ENCODE peak calls at places on chromosome 21, in five cellular contexts. U is fibroblast of mammary gland, V is mucosa of descending colon, C is heart left ventricle, R is heart right ventricle. S is an unnamed sample.

GRCh38 chr21:22885079-22885478 is 1886.9 kb downstream of the NCAM2 start:
- DNase-seq in U (no peak), C (no peak), V (no peak), R (no peak), S (no peak)

GRCh38 chr21:46294647-46295176 is 8.6 kb downstream of the YBEY start:
- DNase-seq in C (peak), U (peak), V (no peak), R (no peak), S (peak)

GRCh38 chr21:33058468-33059318 is 11.2 kb upstream of the OLIG1 start:
- DNase-seq in R (peak), U (no peak), C (peak), V (no peak), S (no peak)

GRCh38 chr21:45412491-45412890 is 7.5 kb downstream of the COL18A1 start:
- DNase-seq in U (no peak), C (peak), R (no peak), V (no peak), S (no peak)

GRCh38 chr21:28150778-28151177 is 841.9 kb downstream of the LTN1 start:
- DNase-seq in R (no peak), C (no peak), U (no peak), V (no peak), S (no peak)

GRCh38 chr21:36783612-36784383 is 84.9 kb downstream of the SIM2 start:
- DNase-seq in U (peak), R (no peak), C (no peak), V (no peak), S (peak)

GRCh38 chr21:41647806-41648561 is 118.9 kb downstream of the RIPK4 start:
- DNase-seq in U (no peak), R (no peak), C (no peak), V (no peak), S (no peak)

GRCh38 chr21:42466700-42467612 is 29.1 kb downstream of the RSPH1 start:
- DNase-seq in V (peak), U (no peak), R (no peak), C (no peak), S (no peak)

GRCh38 chr21:46092811-46093667 is 4.9 kb upstream of the COL6A2 start:
- DNase-seq in R (no peak), V (no peak), C (peak), U (peak), S (no peak)

GRCh38 chr21:41965045-41965444 is 11.2 kb upstream of the C2CD2 start:
- DNase-seq in R (no peak), U (no peak), C (no peak), V (no peak), S (no peak)

GRCh38 chr21:46091118-46091517 is 6.8 kb upstream of the COL6A2 start:
- DNase-seq in C (peak), V (no peak), U (no peak), R (no peak), S (no peak)

GRCh38 chr21:14591882-14592281 is 45.8 kb upstream of the SAMSN1 start:
- DNase-seq in R (no peak), C (no peak), U (peak), V (no peak), S (no peak)

GRCh38 chr21:45339430-45340405 is 52.0 kb upstream of the POFUT2 start:
- DNase-seq in U (no peak), C (peak), V (no peak), R (peak), S (no peak)

GRCh38 chr21:16534408-16535099 is 804.8 kb downstream of the USP25 start:
- DNase-seq in V (no peak), U (peak), R (peak), C (peak), S (peak)
- TF ChIP-seq CTCF in V (no peak), U (no peak), R (no peak), C (no peak), S (no peak)

GRCh38 chr21:39175154-39175553 is 8.1 kb downstream of the PSMG1 start:
- DNase-seq in V (no peak), R (no peak), C (no peak), U (peak), S (no peak)
- TF ChIP-seq CTCF in V (peak), R (peak), C (peak), U (peak), S (peak)

GRCh38 chr21:44012474-44013379 is 618 bp downstream of the TRAPPC10 start:
- DNase-seq in U (no peak), V (peak), C (peak), R (peak), S (no peak)
- TF ChIP-seq CTCF in U (no peak), V (no peak), C (peak), R (no peak), S (peak)

DNA sequence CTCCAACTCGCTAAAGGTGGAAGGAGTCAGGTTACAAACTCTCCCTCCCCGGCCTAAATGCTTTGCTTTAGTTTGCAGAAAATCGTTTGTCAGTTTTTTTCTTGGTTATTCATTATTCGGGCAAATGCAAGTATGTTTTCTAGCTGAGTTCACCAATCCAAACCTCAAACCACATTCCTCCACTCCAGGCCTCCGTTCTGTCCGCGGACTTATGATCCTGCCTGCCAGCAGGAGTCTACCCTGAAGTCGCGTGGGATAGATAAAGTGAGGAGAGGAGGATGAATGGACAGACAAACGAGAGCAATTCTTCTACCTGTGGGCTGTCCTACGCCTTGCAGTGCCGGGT is 1.3 kb downstream of the ADAMTS1 start:
- DNase-seq in V (peak), R (no peak), C (no peak), U (peak), S (peak)
- TF ChIP-seq CTCF in V (no peak), R (no peak), C (no peak), U (peak), S (no peak)

DNA sequence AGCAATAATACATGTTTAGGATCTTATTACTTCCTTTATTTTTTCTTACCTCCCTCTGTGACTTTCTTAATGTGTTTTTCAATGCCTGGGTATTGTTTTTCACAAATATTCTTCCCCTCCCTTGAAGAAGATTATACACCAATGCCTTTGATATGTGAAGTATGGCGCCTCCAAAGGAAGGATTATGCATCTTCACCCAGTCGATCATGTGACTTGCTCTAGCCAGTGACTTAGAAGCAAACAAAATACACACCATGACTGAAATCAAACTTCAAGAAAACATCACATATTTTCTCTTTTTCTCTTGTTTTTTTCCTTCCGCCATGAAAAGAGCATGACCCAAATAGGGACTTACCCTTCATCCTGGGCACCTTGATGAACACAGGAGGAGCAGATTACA is 297.1 kb downstream of the NCAM2 start:
- DNase-seq in U (no peak), C (no peak), R (no peak), V (no peak), S (no peak)
- TF ChIP-seq CTCF in U (no peak), C (no peak), R (no peak), V (no peak), S (peak)

GRCh38 chr21:16592399-16592798 is 862.6 kb downstream of the USP25 start:
- DNase-seq in R (no peak), C (no peak), V (no peak), U (peak), S (no peak)

GRCh38 chr21:16594191-16594590 is 864.4 kb downstream of the USP25 start:
- DNase-seq in V (no peak), U (peak), R (no peak), C (no peak), S (no peak)

DNA sequence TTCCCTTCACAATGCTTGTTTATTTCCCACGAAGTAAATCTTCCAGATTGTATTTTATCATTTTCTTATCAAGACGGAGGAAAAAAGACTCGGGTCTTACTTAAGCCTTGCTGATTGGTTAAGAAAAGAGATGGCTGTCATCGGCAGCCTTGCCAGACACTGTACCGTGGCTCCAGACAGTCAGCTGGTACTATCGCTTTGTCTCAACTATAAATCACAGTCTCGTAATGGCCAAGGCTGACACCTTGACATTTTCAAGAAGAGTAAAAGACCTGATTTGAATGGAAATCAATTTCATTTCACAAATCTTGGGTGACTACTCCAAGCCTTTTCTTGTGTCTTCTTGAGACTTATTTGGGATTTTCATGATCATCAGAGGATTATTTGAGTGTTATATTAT is 868.0 kb downstream of the USP25 start:
- DNase-seq in C (no peak), U (no peak), V (no peak), R (no peak), S (no peak)
- TF ChIP-seq CTCF in C (no peak), U (no peak), V (no peak), R (no peak), S (no peak)

GRCh38 chr21:31872452-31873274 is at the start of gene HUNK:
- DNase-seq in R (peak), C (no peak), V (peak), U (peak), S (no peak)

GRCh38 chr21:31873275-31873695 is 465 bp downstream of the HUNK start:
- DNase-seq in U (no peak), C (no peak), R (peak), V (peak), S (no peak)

GRCh38 chr21:31875424-31876097 is 2.7 kb downstream of the HUNK start:
- DNase-seq in C (no peak), V (no peak), U (no peak), R (no peak), S (no peak)

GRCh38 chr21:31874817-31875216 is 2.0 kb downstream of the HUNK start:
- DNase-seq in C (no peak), R (no peak), V (peak), U (no peak), S (no peak)

DNA sequence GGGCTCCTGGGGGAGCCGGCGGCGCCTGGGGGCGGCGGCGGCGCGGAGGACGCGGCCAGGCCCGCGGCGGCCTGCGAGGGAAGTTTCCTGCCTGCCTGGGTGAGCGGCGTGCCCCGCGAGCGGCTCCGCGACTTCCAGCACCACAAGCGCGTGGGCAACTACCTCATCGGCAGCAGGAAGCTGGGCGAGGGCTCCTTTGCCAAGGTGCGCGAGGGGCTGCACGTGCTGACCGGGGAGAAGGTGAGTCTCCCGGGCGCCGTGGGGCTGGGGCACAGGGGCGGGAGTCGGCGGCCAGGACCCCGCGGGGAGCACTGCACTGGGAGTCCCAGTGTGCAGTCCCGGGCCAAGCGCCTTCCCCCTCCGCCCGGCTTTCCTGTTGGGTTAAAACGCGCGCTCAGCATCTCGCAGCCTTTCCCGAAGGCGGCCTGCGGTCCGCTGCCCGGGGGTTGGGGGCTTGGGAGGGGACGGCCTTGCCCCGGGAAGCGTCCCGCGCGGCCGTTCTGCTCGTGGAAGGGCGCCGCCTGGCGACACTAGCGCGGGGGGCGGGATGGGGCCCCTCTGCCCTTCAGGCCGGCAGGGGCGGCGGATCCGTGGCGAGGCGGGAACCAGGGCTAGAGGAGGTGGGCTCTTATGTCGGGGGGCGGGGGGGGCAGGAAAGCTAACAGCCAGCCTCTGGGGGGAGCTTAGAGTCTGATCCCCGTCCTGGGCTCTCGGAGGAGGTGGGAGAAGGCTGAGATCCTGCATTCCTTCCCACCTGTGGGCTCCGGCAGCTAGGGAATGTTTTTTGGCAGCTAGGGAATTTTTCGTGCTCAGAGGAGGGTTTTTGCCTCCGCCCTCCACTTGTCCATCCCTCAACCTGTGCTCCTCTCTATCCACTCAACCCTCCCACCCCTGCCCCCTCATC is 1.1 kb downstream of the HUNK start:
- DNase-seq in U (no peak), V (peak), R (peak), C (peak), S (no peak)
- TF ChIP-seq CTCF in U (no peak), V (peak), R (peak), C (peak), S (peak)

GRCh38 chr21:39911286-39911685 is 44.0 kb downstream of the PCP4 start:
- DNase-seq in V (no peak), R (no peak), U (no peak), C (no peak), S (no peak)
- TF ChIP-seq CTCF in V (no peak), R (no peak), U (no peak), C (peak), S (peak)

DNA sequence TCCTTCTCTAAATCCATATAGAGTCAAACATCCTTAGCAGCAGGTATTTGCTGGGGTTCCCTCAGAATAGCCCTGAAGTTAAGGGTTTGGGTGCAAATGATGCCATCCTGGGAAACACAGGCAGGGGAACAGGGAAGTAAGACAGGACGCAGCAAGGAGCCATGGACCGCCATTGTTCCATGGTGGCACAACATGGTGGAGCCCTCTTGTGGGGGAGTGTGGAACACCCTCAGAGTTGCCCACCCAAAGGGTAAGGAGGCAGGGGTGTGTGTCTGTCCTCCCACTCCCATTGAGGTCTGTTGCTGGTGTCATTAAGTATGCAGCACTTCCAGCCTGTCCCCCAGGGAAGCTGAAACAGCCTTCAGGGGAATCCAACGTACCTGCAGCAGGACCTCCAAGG is 20.4 kb upstream of the RCAN1 start:
- DNase-seq in R (no peak), C (no peak), V (no peak), U (no peak), S (no peak)
- TF ChIP-seq CTCF in R (peak), C (peak), V (no peak), U (peak), S (peak)

S was measured in HFFc6.